ENCODE peak calls at places on chromosomes 2 and 18, in five cellular contexts. O is heart right ventricle, X is right lobe of liver, Z is adrenal gland, Y is neural progenitor cell. A is an unnamed sample.
A peak's percentile ranks its signal among the peaks of the same experiment; 100 is the strongest.

GRCh38 chr18:13375302-13376255 is 157.0 kb downstream of the LDLRAD4 start:
- DNase-seq in X (no peak), O (peak; percentile 59), Y (no peak), Z (peak; percentile 89), A (no peak)

GRCh38 chr2:111678651-111679050 is 205.3 kb downstream of the ANAPC1 start:
- DNase-seq in X (no peak), O (no peak), Y (no peak), Z (no peak), A (no peak)

GRCh38 chr2:9310390-9310789 is 103.8 kb downstream of the ASAP2 start:
- DNase-seq in O (peak; percentile 61), X (no peak), Y (no peak), Z (peak; percentile 57), A (no peak)

GRCh38 chr2:199985625-199986207 is 30.3 kb downstream of the MAIP1 start:
- DNase-seq in X (no peak), Y (peak; percentile 71), Z (peak; percentile 71), O (peak; percentile 17), A (peak; percentile 21)

GRCh38 chr2:27250652-27251379 is 12.0 kb downstream of the SLC30A3 start:
- DNase-seq in X (no peak), Y (no peak), O (no peak), Z (no peak), A (no peak)

GRCh38 chr2:11069566-11070185 is 85.6 kb upstream of the SLC66A3 start:
- DNase-seq in Z (no peak), O (no peak), Y (no peak), X (no peak), A (no peak)

GRCh38 chr2:20187331-20187730 is 37.6 kb downstream of the SDC1 start:
- DNase-seq in Y (no peak), Z (no peak), O (no peak), X (peak; percentile 26), A (no peak)

GRCh38 chr2:113219889-113220641 is 46.3 kb downstream of the PSD4 start:
- DNase-seq in Z (peak; percentile 91), X (peak; percentile 78), Y (peak; percentile 16), O (peak; percentile 51), A (no peak)

GRCh38 chr2:26709323-26710110 is 17.0 kb downstream of the KCNK3 start:
- DNase-seq in Y (no peak), O (no peak), Z (peak; percentile 53), X (no peak), A (no peak)

GRCh38 chr18:58998421-58999203 is 133.9 kb downstream of the ZNF532 start:
- DNase-seq in Z (peak; percentile 25), O (peak; percentile 52), Y (no peak), X (no peak), A (peak; percentile 41)

GRCh38 chr18:58995663-58996062 is 131.0 kb downstream of the ZNF532 start:
- DNase-seq in O (no peak), Y (no peak), X (no peak), Z (no peak), A (no peak)

GRCh38 chr18:58993260-58993659 is 128.6 kb downstream of the ZNF532 start:
- DNase-seq in O (no peak), Z (no peak), Y (no peak), X (no peak), A (no peak)

GRCh38 chr18:58997811-58998337 is 133.2 kb downstream of the ZNF532 start:
- DNase-seq in O (no peak), Z (no peak), X (no peak), Y (no peak), A (no peak)

DNA sequence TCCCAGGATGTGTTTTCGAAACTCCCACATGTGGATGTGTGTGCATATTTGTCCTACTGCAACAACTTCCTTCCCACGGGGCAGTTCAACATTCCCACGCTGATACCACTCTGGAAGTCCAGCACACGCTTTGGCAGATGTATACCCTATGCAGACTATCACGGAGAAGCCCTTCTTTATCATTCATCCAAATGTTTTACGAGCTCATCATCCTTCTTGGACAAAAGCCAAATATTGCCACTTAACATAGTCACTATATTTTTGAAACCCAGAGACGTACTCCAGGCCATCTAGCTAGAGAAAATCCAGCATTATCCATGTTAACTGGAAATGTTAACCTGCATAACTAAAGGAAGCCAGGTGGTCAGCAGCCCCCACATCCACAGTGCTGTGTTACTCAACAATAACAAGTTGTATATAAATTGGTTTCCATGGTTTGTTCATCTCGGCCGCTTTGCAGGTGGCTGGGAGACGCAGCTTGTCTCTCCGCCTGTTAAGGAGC is 131.5 kb downstream of the ZNF532 start:
- DNase-seq in O (no peak), X (no peak), Z (no peak), Y (no peak), A (no peak)
- H3K27ac ChIP-seq in O (peak overlapping the region; percentile 87), X (peak overlapping the region; percentile 5), Z (no peak overlapping the region), Y (no peak overlapping the region), A (peak overlapping the region; percentile 21)

DNA sequence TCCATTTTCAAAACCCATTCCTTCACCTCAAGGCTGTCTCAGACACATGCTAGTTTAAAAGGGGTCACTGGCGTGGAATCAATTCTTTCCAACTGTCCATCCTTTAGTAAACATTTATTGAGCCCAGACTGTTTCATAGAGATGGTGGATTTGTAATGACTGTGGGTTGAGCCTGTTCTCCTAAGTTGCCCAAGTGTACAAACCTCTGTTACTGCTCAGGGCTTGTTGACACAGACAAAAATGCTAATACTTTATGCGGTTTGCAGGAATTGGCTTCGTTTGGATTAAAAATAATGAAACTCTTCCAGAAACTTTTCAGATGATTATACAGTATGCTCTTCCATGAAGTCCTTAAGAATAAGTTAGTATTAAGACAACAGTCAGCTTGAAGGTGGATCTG is 83.6 kb upstream of the MGAT5 start:
- DNase-seq in O (no peak), Z (no peak), Y (no peak), X (no peak), A (no peak)
- H3K27ac ChIP-seq in O (no peak overlapping the region), Z (no peak overlapping the region), Y (no peak overlapping the region), X (no peak overlapping the region), A (no peak overlapping the region)

DNA sequence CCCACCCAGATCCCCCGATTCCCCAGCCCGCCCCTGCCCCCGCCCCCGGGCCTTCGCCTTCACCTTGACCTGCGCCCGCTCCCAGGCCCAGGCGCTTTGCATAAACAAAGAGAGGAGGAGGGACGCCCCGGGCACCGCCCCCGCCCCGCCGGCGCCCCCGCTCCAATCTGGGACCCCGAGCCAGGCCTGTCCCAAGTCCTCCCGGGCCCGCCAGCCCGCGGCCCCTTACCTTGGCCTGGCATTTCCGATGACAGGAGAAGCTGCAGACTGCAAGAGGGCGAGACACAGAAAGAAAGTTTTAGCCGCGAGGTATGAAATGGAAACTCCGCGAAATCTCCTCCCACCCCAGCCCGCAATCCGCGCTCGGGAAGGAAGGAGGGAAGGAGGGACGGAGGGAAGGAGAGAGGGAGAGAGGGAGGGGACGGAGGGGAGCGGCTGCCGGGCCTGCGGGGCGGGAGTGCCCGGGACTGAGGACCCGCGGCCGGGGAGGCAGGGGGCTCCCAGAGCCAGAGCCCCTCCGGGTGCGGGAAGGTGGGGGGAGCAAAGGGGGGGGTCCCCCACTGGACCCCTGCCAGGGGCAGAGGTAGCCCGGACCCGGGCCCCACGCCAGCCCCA is 24.2 kb downstream of the TNS1 start:
- DNase-seq in X (no peak), Z (peak; percentile 74), Y (peak; percentile 50), O (no peak), A (no peak)
- H3K27ac ChIP-seq in X (peak overlapping the region; percentile 18), Z (peak overlapping the region; percentile 78), Y (no peak overlapping the region), O (peak overlapping the region; percentile 67), A (no peak overlapping the region)

GRCh38 chr2:131123192-131123591 is 18.1 kb downstream of the PLEKHB2 start:
- DNase-seq in Y (no peak), O (no peak), Z (no peak), X (no peak), A (no peak)

GRCh38 chr2:131122496-131122895 is 17.4 kb downstream of the PLEKHB2 start:
- DNase-seq in X (no peak), Z (no peak), O (no peak), Y (no peak), A (no peak)

GRCh38 chr2:131121464-131121863 is 16.3 kb downstream of the PLEKHB2 start:
- DNase-seq in X (no peak), Y (no peak), Z (no peak), O (no peak), A (no peak)

GRCh38 chr2:131125195-131125757 is 20.1 kb downstream of the PLEKHB2 start:
- DNase-seq in O (no peak), Z (no peak), Y (no peak), X (no peak), A (peak; percentile 15)

DNA sequence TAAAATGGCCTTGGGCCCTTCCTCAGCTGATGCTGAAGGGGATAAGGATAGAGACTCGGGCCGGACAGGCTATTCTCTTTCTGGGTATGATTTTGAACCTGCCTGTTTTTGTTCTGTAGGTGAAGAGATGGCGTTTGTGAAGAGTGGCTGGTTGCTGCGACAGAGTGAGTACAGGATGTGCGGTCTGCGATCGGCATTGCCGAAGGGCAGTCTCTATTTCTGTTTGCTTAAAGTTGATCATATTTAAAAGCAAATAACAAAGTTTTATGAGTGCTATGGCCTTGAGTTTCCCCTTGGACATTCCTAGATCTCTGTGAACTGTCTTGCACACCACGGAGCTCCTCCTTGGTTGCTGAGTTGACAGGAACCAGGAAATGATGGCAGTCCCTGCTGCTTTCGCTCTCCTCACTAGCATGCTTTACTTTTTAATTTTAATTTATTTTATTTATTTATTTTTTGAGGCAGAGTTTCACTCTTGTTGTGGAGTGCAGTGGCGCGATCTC is 15.7 kb downstream of the PLEKHB2 start:
- DNase-seq in Z (no peak), X (no peak), Y (no peak), O (no peak), A (no peak)
- H3K27ac ChIP-seq in Z (peak overlapping the region; percentile 63), X (no peak overlapping the region), Y (no peak overlapping the region), O (no peak overlapping the region), A (no peak overlapping the region)

GRCh38 chr2:58098254-58099096 is 51.9 kb downstream of the VRK2 start:
- DNase-seq in Y (no peak), O (no peak), Z (no peak), X (no peak), A (no peak)
- H3K27ac ChIP-seq in Y (no peak overlapping the region), O (no peak overlapping the region), Z (no peak overlapping the region), X (no peak overlapping the region), A (no peak overlapping the region)

GRCh38 chr2:98507461-98507860 is 62.8 kb downstream of the INPP4A start:
- DNase-seq in O (no peak), Y (no peak), X (no peak), Z (no peak), A (no peak)

GRCh38 chr2:98509542-98510321 is 65.1 kb downstream of the INPP4A start:
- DNase-seq in Y (no peak), Z (no peak), X (no peak), O (no peak), A (no peak)

GRCh38 chr2:98510322-98510662 is 65.6 kb downstream of the INPP4A start:
- DNase-seq in Y (no peak), X (no peak), Z (no peak), O (no peak), A (no peak)

GRCh38 chr2:98507940-98508689 is 63.5 kb downstream of the INPP4A start:
- DNase-seq in X (peak; percentile 70), O (peak; percentile 68), Z (peak; percentile 39), Y (no peak), A (peak; percentile 19)

GRCh38 chr2:98508690-98509054 is 64.0 kb downstream of the INPP4A start:
- DNase-seq in Y (no peak), X (peak; percentile 66), O (no peak), Z (peak; percentile 46), A (no peak)
- H3K27ac ChIP-seq in Y (no peak overlapping the region), X (peak overlapping the region; percentile 55), O (no peak overlapping the region), Z (peak overlapping the region; percentile 28), A (no peak overlapping the region)